ENCODE peak calls at places on chromosomes 3 and 15, in eight cellular contexts. A is cardiac fibroblast, P is BJ, Z is right lobe of liver, C is ascending aorta, X is lower leg skin, G is stomach, B is foreskin fibroblast. U is an unnamed sample.

GRCh38 chr15:74337607-74338211 is 29.7 kb downstream of the CYP11A1 start:
- DNase-seq in G (no peak), X (no peak), P (no peak), C (no peak), A (no peak), B (no peak), Z (no peak), U (no peak)

GRCh38 chr3:175266993-175267960 is 408.1 kb downstream of the NAALADL2 start:
- DNase-seq in G (no peak), X (no peak), C (no peak), Z (no peak), A (peak), B (peak), P (peak), U (peak)

GRCh38 chr3:43753743-43754142 is 63.0 kb downstream of the ABHD5 start:
- DNase-seq in G (no peak), X (no peak), P (peak), B (peak), Z (no peak), A (peak), C (no peak), U (peak)

GRCh38 chr3:198067416-198067815 is 107.4 kb downstream of the LMLN start:
- DNase-seq in G (no peak), P (no peak), X (no peak), B (no peak), C (no peak), Z (no peak), A (no peak), U (no peak)

GRCh38 chr3:145094355-145094941 is 1066.5 kb downstream of the PLOD2 start:
- DNase-seq in Z (no peak), X (no peak), P (peak), G (no peak), C (no peak), B (peak), A (peak), U (peak)

GRCh38 chr3:157235291-157235690 is 75.3 kb upstream of the CCNL1 start:
- DNase-seq in P (no peak), C (no peak), G (no peak), Z (no peak), A (no peak), B (no peak), X (no peak), U (no peak)

GRCh38 chr3:122760457-122761271 is 33.0 kb downstream of the HSPBAP1 start:
- DNase-seq in Z (no peak), A (peak), X (no peak), G (no peak), B (no peak), P (no peak), C (no peak), U (peak)

GRCh38 chr3:189914799-189915198 is 205.9 kb downstream of the P3H2 start:
- DNase-seq in Z (no peak), C (no peak), A (peak), X (no peak), B (peak), P (peak), G (no peak), U (peak)

GRCh38 chr3:4772171-4772804 is 206.9 kb upstream of the BHLHE40 start:
- DNase-seq in G (peak), Z (no peak), P (peak), X (peak), A (peak), C (peak), B (peak), U (peak)

GRCh38 chr3:183958226-183958625 is 59.5 kb downstream of the ABCC5 start:
- DNase-seq in X (no peak), A (no peak), Z (no peak), P (no peak), C (no peak), G (no peak), B (no peak), U (no peak)

GRCh38 chr3:120357807-120358206 is 8.7 kb upstream of the LRRC58 start:
- DNase-seq in G (no peak), Z (no peak), B (no peak), P (no peak), X (no peak), C (no peak), A (no peak), U (no peak)

GRCh38 chr15:77775851-77776250 is 143.1 kb upstream of the LINGO1 start:
- DNase-seq in G (no peak), X (no peak), Z (no peak), P (no peak), A (no peak), B (no peak), C (no peak), U (no peak)

GRCh38 chr3:146747928-146748327 is 142.8 kb upstream of the PLSCR5 start:
- DNase-seq in A (peak), P (peak), G (no peak), C (no peak), Z (no peak), B (peak), X (no peak), U (peak)

GRCh38 chr15:99143655-99144610 is 39.1 kb downstream of the SYNM start:
- DNase-seq in A (peak), P (peak), X (peak), B (peak), C (peak), G (peak), Z (peak), U (peak)

GRCh38 chr3:11536132-11536935 is 107.4 kb downstream of the VGLL4 start:
- DNase-seq in C (no peak), G (peak), A (no peak), X (peak), Z (no peak), B (no peak), P (no peak), U (no peak)

GRCh38 chr3:52367891-52368880 is 52.1 kb downstream of the DNAH1 start:
- DNase-seq in B (peak), G (no peak), P (no peak), Z (no peak), X (no peak), C (no peak), A (no peak), U (no peak)

GRCh38 chr3:144900366-144900765 is 928.7 kb downstream of the DIPK2A start:
- DNase-seq in P (no peak), G (no peak), A (no peak), C (no peak), Z (no peak), B (peak), X (no peak), U (peak)

GRCh38 chr3:169573129-169573528 is 90.4 kb downstream of the MECOM start:
- DNase-seq in A (peak), X (no peak), G (no peak), C (no peak), B (peak), Z (no peak), P (no peak), U (no peak)

GRCh38 chr3:135100349-135100741 is 305.3 kb downstream of the EPHB1 start:
- DNase-seq in G (no peak), A (no peak), C (no peak), Z (no peak), P (no peak), X (no peak), B (no peak), U (no peak)

GRCh38 chr3:36258381-36258780 is 121.9 kb upstream of the STAC start:
- DNase-seq in B (no peak), C (no peak), X (no peak), P (peak), A (no peak), G (no peak), Z (no peak), U (peak)

GRCh38 chr15:44654858-44655257 is 8.6 kb downstream of the SPG11 start:
- DNase-seq in A (no peak), X (no peak), Z (no peak), B (peak), P (no peak), G (no peak), C (no peak), U (peak)

GRCh38 chr3:124401841-124402240 is 328.4 kb upstream of the UMPS start:
- DNase-seq in P (no peak), X (no peak), C (no peak), Z (no peak), A (no peak), B (no peak), G (no peak), U (peak)

GRCh38 chr3:194265505-194265892 is 85.6 kb downstream of the CPN2 start:
- DNase-seq in C (peak), G (peak), B (peak), A (peak), X (peak), P (peak), Z (peak), U (peak)

GRCh38 chr15:50024183-50024795 is 94.7 kb downstream of the ATP8B4 start:
- DNase-seq in B (peak), X (no peak), Z (no peak), A (no peak), G (no peak), C (no peak), P (peak), U (peak)

GRCh38 chr15:91385301-91385700 is 285.2 kb downstream of the SV2B start:
- DNase-seq in A (peak), C (no peak), B (no peak), Z (no peak), X (no peak), G (no peak), P (no peak), U (no peak)

GRCh38 chr15:98719169-98719515 is 70.8 kb downstream of the IGF1R start:
- DNase-seq in C (no peak), P (no peak), G (no peak), B (no peak), A (peak), Z (no peak), X (no peak), U (peak)

GRCh38 chr3:119297169-119297568 is 3.0 kb downstream of the ARHGAP31 start:
- DNase-seq in Z (no peak), G (no peak), B (peak), C (no peak), A (peak), P (no peak), X (no peak), U (peak)

GRCh38 chr3:132898131-132898530 is 140.1 kb upstream of the TMEM108 start:
- DNase-seq in P (no peak), Z (no peak), G (no peak), A (no peak), B (no peak), C (no peak), X (no peak), U (no peak)

GRCh38 chr3:115658337-115659181 is 35.2 kb downstream of the GAP43 start:
- DNase-seq in C (peak), P (peak), B (peak), A (peak), Z (peak), G (peak), X (peak), U (peak)

GRCh38 chr15:93479679-93480078 is 390.7 kb upstream of the RGMA start:
- DNase-seq in B (no peak), P (no peak), C (no peak), Z (no peak), A (no peak), X (peak), G (no peak), U (no peak)

GRCh38 chr3:42526616-42527367 is 24.3 kb downstream of the VIPR1 start:
- DNase-seq in X (no peak), A (no peak), C (no peak), Z (peak), G (no peak), B (no peak), P (no peak), U (no peak)
- TF ChIP-seq CTCF in X (no peak), A (no peak), C (no peak), Z (no peak), G (no peak), B (no peak), P (no peak), U (no peak)

GRCh38 chr3:139537795-139538538 is 1.6 kb downstream of the RBP1 start:
- DNase-seq in P (no peak), B (no peak), Z (no peak), C (no peak), X (no peak), G (no peak), A (no peak), U (no peak)

GRCh38 chr3:139540686-139541085 is 1.1 kb upstream of the RBP1 start:
- DNase-seq in P (no peak), Z (no peak), G (no peak), X (no peak), A (no peak), B (no peak), C (no peak), U (no peak)

GRCh38 chr3:139537325-139537724 is 2.2 kb downstream of the RBP1 start:
- DNase-seq in G (no peak), Z (no peak), C (no peak), P (no peak), A (peak), X (no peak), B (peak), U (peak)

GRCh38 chr3:139541156-139541897 is 1.8 kb upstream of the RBP1 start:
- DNase-seq in Z (no peak), A (no peak), B (no peak), P (no peak), G (no peak), C (no peak), X (peak), U (no peak)

DNA sequence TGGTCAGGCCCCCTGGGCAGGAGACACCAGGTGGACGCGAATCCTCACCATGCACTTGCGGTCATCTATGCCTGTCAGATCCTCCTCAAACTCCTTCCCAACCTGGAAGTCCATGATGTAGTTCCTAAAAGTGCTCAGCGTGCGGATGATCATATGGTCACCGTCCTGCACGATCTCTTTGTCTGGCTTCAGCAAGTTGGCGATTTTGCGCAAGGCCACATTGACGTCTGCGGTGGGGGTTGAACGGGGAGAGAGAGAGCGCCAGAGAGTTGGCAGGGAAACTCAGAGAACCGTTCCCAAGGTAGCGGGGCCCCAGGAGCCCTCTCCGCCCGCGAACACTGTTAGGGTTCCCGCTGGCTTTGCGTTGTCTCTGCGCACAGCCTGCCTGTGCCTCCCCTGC is 809 bp downstream of the RBP1 start:
- DNase-seq in X (no peak), Z (peak), G (no peak), A (peak), B (no peak), P (no peak), C (no peak), U (peak)
- H3K4me3 ChIP-seq in X (no peak), Z (peak), G (peak), A (peak), B (peak), P (no peak), C (peak), U (peak)

DNA sequence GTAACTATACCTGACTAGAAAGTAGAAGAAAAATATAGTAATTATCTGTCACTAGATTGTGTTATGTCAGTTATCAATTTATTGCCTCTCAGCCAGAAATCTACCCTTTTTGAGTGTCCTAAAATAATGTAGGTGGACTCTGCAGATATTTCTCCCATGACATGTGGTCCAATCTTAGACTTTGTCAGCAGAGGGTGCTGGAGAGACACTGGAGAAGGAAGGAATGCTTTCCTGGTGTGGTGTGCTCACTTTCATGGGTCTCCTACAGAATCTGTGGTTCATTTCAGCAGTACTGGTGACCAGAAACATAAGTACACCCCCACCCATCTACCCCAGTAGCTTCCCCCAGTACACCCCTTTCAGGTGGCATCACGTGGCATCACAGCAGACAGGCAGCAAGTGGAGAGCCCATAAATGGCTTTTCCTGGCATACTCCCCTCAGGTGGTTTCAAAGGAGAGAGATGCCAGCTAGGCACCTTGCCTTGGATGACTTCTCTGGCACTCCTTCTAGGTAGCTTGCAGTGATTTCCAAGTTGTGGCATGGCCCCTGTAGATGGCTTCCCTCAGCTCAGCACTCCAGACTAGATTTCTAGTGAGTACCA is 114.7 kb downstream of the GADL1 start:
- DNase-seq in C (no peak), B (peak), A (peak), X (no peak), P (no peak), Z (no peak), G (no peak), U (peak)
- TF ChIP-seq CTCF in C (no peak), B (peak), A (peak), X (no peak), P (peak), Z (peak), G (no peak), U (peak)

DNA sequence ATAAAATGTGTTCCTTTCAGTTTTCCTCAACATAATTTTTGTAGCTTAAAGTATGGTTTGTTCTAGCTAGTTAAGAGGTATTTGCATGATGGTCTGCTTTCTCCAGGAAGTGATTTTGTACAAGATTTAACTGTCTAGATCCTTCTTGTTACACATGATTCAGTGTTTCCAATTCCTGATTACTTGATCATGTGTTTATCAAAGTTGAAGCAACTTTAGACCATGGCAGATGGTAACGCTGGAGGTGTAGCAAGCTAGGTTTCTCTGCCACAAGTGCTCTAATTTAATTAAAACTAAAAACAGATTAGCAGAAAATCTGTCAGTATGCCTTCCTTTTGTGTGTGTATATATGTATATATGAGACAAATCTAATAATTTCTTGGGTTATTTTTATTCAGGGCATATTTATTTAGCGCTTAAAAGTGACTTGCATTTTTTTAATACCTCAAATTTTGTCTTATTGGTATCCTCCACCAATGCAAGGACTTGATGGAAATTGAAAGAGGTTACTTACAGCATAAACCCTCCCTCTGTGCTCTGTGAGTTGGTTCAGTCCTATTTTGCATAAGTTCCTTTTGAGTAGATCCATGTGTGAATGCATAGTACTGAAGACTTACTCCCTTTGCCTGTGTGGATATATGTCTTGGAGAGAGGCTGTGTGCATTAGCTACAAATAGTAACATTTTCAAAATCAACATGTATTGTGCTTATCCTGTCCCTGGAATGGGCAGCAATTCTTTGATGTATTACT is 157.3 kb upstream of the CGNL1 start:
- DNase-seq in Z (no peak), A (peak), C (no peak), P (no peak), G (no peak), X (no peak), B (peak), U (peak)
- H3K4me3 ChIP-seq in Z (no peak), A (peak), C (no peak), P (peak), G (peak), X (no peak), B (peak), U (peak)

GRCh38 chr15:51908312-51908711 is 63.3 kb downstream of the LEO1 start:
- DNase-seq in B (peak), X (no peak), G (no peak), Z (no peak), P (no peak), C (no peak), A (peak), U (no peak)

GRCh38 chr15:51909591-51909990 is 62.0 kb downstream of the LEO1 start:
- DNase-seq in A (no peak), P (no peak), Z (no peak), X (no peak), B (no peak), G (no peak), C (no peak), U (peak)

GRCh38 chr15:51904931-51905330 is 66.6 kb downstream of the LEO1 start:
- DNase-seq in X (no peak), G (no peak), C (no peak), A (no peak), P (no peak), B (peak), Z (no peak), U (no peak)

GRCh38 chr15:51912528-51912927 is 59.0 kb downstream of the LEO1 start:
- DNase-seq in X (no peak), G (no peak), A (no peak), Z (no peak), C (no peak), B (no peak), P (no peak), U (no peak)

DNA sequence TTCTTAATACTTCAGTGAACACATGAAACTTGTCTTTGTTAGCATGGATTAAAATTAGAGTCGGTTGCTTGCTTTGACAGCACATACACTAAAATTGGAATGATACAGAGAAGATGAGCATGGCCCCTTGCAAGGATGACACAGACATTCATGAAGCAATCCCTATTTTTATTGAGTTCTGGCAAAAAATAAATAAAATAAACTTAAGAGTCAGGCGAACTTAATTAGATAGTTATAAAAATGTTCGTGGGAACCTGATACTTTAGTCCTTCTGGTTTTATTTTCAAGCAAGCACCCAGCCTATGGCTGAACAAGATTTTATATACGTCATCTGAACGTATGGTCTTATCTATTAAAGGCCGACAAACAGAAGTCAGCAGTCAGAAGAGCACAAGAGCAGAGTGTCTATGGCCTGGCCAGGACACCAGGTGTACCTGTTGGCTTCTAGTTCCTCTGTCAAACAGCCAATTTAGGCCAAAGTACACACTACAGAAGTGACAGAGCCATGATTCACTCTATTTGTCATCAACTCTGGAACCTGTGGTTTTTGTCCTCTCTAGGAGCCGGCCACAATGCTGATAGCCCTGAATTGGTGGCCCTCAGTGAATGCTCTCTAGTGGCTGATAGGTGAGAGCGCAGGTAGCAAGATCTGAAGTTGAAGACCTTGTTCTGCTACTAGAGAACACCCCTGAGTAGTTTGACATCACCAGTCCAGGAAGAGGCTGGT is 64.3 kb downstream of the LEO1 start:
- DNase-seq in X (no peak), P (peak), G (peak), C (no peak), B (peak), Z (peak), A (peak), U (no peak)
- TF ChIP-seq CTCF in X (no peak), P (peak), G (no peak), C (no peak), B (no peak), Z (peak), A (no peak), U (no peak)

U was measured in AG10803.